ENCODE peak calls at places on chromosomes 6 and 20, in ten cellular contexts. H is uterus; X is CD8-positive, alpha-beta T cell; C is GM20000; B is GM10248; G is AG04450; E is WTC11; P is PC-9; S is sigmoid colon; U is GM06990. R is an unnamed sample.

GRCh38 chr20:5608104-5608447 is 142.1 kb upstream of the SHLD1 start:
- DNase-seq in H (no peak), X (no peak), C (no peak), B (no peak), G (no peak), E (no peak), P (no peak), S (no peak), U (no peak), R (no peak)

GRCh38 chr6:64280569-64280968 is 645.0 kb downstream of the PHF3 start:
- DNase-seq in H (no peak), X (no peak), C (peak), B (no peak), G (peak), E (peak), P (no peak), S (no peak), U (no peak), R (no peak)

GRCh38 chr20:50172347-50173013 is 18.1 kb upstream of the CEBPB start:
- DNase-seq in H (peak), X (no peak), C (no peak), B (peak), G (no peak), E (peak), P (peak), S (peak), U (no peak), R (no peak)

GRCh38 chr6:163083141-163083540 is 331.4 kb upstream of the QKI start:
- DNase-seq in H (no peak), X (no peak), C (no peak), B (no peak), G (no peak), E (no peak), P (no peak), S (no peak), U (no peak), R (no peak)

GRCh38 chr6:155485756-155486155 is 30.1 kb upstream of the NOX3 start:
- DNase-seq in H (no peak), X (no peak), C (no peak), B (no peak), G (no peak), E (no peak), P (no peak), S (no peak), U (no peak), R (no peak)

GRCh38 chr6:40845588-40845987 is 193.4 kb downstream of the UNC5CL start:
- DNase-seq in H (no peak), X (peak), C (peak), B (peak), G (peak), E (peak), P (no peak), S (no peak), U (peak), R (no peak)

GRCh38 chr6:121780325-121781313 is 345.2 kb downstream of the GJA1 start:
- DNase-seq in H (peak), X (no peak), C (no peak), B (no peak), G (peak), E (no peak), P (no peak), S (peak), U (no peak), R (peak)

GRCh38 chr6:148837941-148838340 is 91.1 kb downstream of the UST start:
- DNase-seq in H (no peak), X (no peak), C (no peak), B (no peak), G (no peak), E (no peak), P (peak), S (no peak), U (no peak), R (no peak)

GRCh38 chr20:16821211-16822089 is 73.3 kb downstream of the OTOR start:
- DNase-seq in H (no peak), X (peak), C (peak), B (peak), G (no peak), E (peak), P (peak), S (no peak), U (peak), R (no peak)

GRCh38 chr20:41330343-41330720 is 10.3 kb upstream of the LPIN3 start:
- DNase-seq in H (no peak), X (no peak), C (no peak), B (no peak), G (no peak), E (no peak), P (no peak), S (no peak), U (no peak), R (no peak)

GRCh38 chr20:17612287-17612974 is 42.6 kb downstream of the DSTN start:
- DNase-seq in H (no peak), X (peak), C (no peak), B (peak), G (no peak), E (no peak), P (no peak), S (peak), U (no peak), R (peak)

GRCh38 chr6:32700391-32701040 is 34.1 kb upstream of the HLA-DQB1 start:
- DNase-seq in H (peak), X (peak), C (peak), B (peak), G (peak), E (peak), P (peak), S (no peak), U (no peak), R (no peak)

GRCh38 chr20:37305839-37306238 is 16.4 kb downstream of the MANBAL start:
- DNase-seq in H (no peak), X (no peak), C (no peak), B (no peak), G (no peak), E (no peak), P (no peak), S (peak), U (no peak), R (no peak)

GRCh38 chr6:47455533-47456209 is 21.9 kb upstream of the CD2AP start:
- DNase-seq in H (no peak), X (no peak), C (no peak), B (no peak), G (no peak), E (no peak), P (peak), S (no peak), U (peak), R (no peak)

GRCh38 chr6:32970413-32971244 is 2.2 kb downstream of the BRD2 start:
- DNase-seq in H (peak), X (peak), C (peak), B (peak), G (peak), E (peak), P (peak), S (peak), U (peak), R (peak)

GRCh38 chr6:84892666-84893065 is 128.3 kb upstream of the TBX18 start:
- DNase-seq in H (no peak), X (no peak), C (no peak), B (no peak), G (no peak), E (no peak), P (no peak), S (no peak), U (no peak), R (no peak)

GRCh38 chr6:102126488-102126887 is 733.0 kb downstream of the GRIK2 start:
- DNase-seq in H (no peak), X (no peak), C (no peak), B (no peak), G (no peak), E (no peak), P (no peak), S (no peak), U (no peak), R (no peak)

GRCh38 chr6:134249759-134250602 is 67.9 kb downstream of the SGK1 start:
- DNase-seq in H (no peak), X (no peak), C (no peak), B (no peak), G (no peak), E (no peak), P (no peak), S (no peak), U (no peak), R (no peak)

GRCh38 chr6:156845447-156845846 is 68.3 kb downstream of the ARID1B start:
- DNase-seq in H (no peak), X (no peak), C (no peak), B (no peak), G (no peak), E (no peak), P (no peak), S (no peak), U (no peak), R (no peak)

GRCh38 chr6:25250878-25251277 is 28.3 kb upstream of the CARMIL1 start:
- DNase-seq in H (no peak), X (no peak), C (peak), B (peak), G (no peak), E (no peak), P (peak), S (no peak), U (no peak), R (no peak)

GRCh38 chr20:34948030-34948429 is 7.6 kb downstream of the GSS start:
- DNase-seq in H (no peak), X (no peak), C (no peak), B (no peak), G (peak), E (no peak), P (no peak), S (no peak), U (no peak), R (no peak)
- TF ChIP-seq CTCF in H (no peak), X (no peak), C (no peak), B (no peak), G (no peak), E (no peak), P (no peak), S (no peak), U (no peak), R (no peak)

GRCh38 chr6:143400258-143401059 is 50.0 kb downstream of the ADAT2 start:
- DNase-seq in H (no peak), X (no peak), C (no peak), B (no peak), G (no peak), E (no peak), P (peak), S (no peak), U (no peak), R (no peak)

GRCh38 chr6:143396497-143397228 is 53.8 kb downstream of the ADAT2 start:
- DNase-seq in H (no peak), X (no peak), C (no peak), B (no peak), G (no peak), E (no peak), P (no peak), S (no peak), U (no peak), R (no peak)

GRCh38 chr6:143397229-143398222 is 53.0 kb downstream of the ADAT2 start:
- DNase-seq in H (peak), X (peak), C (no peak), B (no peak), G (peak), E (peak), P (peak), S (no peak), U (no peak), R (no peak)

GRCh38 chr6:143401060-143401426 is 49.5 kb downstream of the ADAT2 start:
- DNase-seq in H (no peak), X (no peak), C (no peak), B (no peak), G (no peak), E (no peak), P (no peak), S (no peak), U (no peak), R (no peak)

DNA sequence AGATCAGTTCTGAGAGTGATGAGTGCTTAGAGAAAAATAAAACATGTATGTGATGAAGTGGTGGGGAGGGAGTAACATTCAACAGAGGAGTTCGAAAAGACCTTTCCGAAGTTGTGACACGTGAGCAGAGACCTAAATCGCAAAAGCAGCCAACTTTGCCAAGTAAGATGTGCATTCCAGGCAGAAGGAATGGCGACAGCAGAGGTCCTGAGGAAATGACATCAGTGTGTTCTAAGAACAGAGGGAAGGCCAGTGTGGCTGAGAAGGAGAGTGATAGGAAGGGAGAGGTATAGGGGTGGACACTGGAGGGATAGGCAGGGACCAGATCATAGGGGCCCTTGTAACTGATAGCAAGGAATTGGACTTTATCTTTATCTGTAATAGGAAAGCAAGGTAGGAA is 51.3 kb downstream of the ADAT2 start:
- DNase-seq in H (no peak), X (no peak), C (no peak), B (no peak), G (no peak), E (no peak), P (no peak), S (no peak), U (no peak), R (no peak)
- TF ChIP-seq CTCF in H (no peak), X (no peak), C (no peak), B (no peak), G (no peak), E (no peak), P (no peak), S (no peak), U (no peak), R (no peak)

GRCh38 chr6:3209114-3210023 is 18.1 kb downstream of the TUBB2B start:
- DNase-seq in H (peak), X (peak), C (peak), B (peak), G (peak), E (peak), P (peak), S (no peak), U (peak), R (no peak)
- TF ChIP-seq CTCF in H (no peak), X (no peak), C (no peak), B (peak), G (no peak), E (no peak), P (no peak), S (no peak), U (peak), R (peak)

GRCh38 chr20:52313335-52313963 is 121.9 kb upstream of the ZFP64 start:
- DNase-seq in H (no peak), X (no peak), C (no peak), B (no peak), G (no peak), E (peak), P (no peak), S (no peak), U (no peak), R (no peak)

GRCh38 chr20:52306477-52306876 is 114.9 kb upstream of the ZFP64 start:
- DNase-seq in H (no peak), X (no peak), C (no peak), B (no peak), G (no peak), E (no peak), P (no peak), S (no peak), U (no peak), R (no peak)

GRCh38 chr20:52311209-52311794 is 119.7 kb upstream of the ZFP64 start:
- DNase-seq in H (no peak), X (no peak), C (no peak), B (no peak), G (no peak), E (peak), P (no peak), S (no peak), U (no peak), R (no peak)

DNA sequence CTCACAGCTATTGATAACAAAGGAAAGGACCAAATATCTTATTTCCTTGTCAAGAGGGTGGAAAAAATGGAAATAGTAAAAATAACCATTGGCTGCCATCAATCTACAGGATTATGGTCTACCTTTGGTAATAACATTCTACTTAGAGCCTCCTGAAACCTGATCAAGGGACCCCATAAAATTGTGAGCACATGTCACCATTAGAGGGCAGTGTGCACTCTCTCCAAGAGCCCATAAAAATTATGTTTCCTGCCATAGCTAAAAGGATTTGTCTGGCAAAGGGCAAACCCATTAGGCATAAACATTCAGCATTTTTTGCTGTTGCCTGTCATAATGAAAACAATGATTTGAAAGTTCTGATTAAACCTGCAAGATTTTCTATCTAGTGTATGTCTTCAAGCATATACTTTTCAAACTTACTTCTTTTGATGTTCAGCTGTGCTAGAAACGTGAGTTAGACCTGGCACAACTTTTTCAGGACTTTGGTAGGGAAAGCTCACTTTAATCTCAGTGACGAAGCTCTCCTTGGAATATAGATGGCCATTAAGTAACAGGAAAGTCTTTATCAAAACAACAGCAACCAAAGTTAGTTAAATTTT is 120.7 kb upstream of the ZFP64 start:
- DNase-seq in H (peak), X (peak), C (peak), B (peak), G (peak), E (peak), P (peak), S (no peak), U (no peak), R (no peak)
- TF ChIP-seq CTCF in H (peak), X (peak), C (peak), B (peak), G (peak), E (peak), P (peak), S (no peak), U (peak), R (peak)

DNA sequence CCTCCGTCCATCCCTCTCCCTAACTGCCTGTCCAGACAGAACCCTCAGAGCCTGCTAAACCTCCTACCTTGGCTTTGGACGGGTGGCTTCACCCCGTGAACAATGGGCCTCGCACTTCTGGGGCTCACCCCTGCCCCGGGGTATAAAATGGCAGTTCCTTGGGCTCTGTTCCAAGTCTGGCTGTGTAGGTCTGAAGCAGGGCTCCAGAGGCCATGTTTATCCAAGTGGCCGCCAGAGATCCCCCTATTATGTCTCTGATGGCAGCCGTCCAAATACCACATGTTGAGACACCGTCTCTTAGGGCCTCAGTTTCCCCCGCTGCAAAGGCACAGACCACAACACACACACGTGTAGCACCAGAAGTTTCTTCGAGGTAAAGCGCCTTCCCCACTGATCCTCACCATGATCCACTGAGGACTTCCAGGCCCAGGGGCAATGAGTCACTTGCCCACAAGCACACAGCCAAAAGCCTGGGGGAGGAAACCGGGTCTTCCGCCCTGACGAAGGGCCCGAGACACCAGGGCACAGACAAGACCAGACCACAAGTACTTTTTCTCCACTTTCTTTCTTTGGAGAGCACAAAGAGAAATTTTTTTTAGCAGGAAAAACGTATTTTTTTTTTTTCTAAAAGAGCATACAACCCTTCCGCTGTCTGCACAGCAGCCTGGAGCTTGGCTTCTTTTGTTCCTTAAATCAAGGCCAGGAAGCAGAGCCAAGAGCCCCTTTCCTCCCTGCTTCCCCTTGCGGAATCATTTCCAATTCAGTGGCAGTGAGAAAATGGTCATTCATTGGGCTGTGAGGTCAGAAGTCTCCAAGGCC is 11.8 kb downstream of the CPNE5 start:
- DNase-seq in H (peak), X (no peak), C (no peak), B (no peak), G (peak), E (no peak), P (peak), S (peak), U (no peak), R (no peak)
- TF ChIP-seq CTCF in H (no peak), X (no peak), C (no peak), B (no peak), G (no peak), E (no peak), P (no peak), S (no peak), U (no peak), R (no peak)

GRCh38 chr20:34473262-34473883 is 42.8 kb upstream of the DYNLRB1 start:
- DNase-seq in H (peak), X (peak), C (peak), B (peak), G (no peak), E (peak), P (no peak), S (no peak), U (peak), R (no peak)

GRCh38 chr20:34472246-34472925 is 43.8 kb upstream of the DYNLRB1 start:
- DNase-seq in H (no peak), X (no peak), C (no peak), B (no peak), G (no peak), E (no peak), P (no peak), S (no peak), U (no peak), R (no peak)

GRCh38 chr20:34479627-34480026 is 36.6 kb upstream of the DYNLRB1 start:
- DNase-seq in H (no peak), X (no peak), C (no peak), B (no peak), G (no peak), E (no peak), P (no peak), S (no peak), U (no peak), R (no peak)

GRCh38 chr20:34475979-34476736 is 40.1 kb upstream of the DYNLRB1 start:
- DNase-seq in H (peak), X (peak), C (peak), B (peak), G (no peak), E (peak), P (no peak), S (no peak), U (peak), R (no peak)
- TF ChIP-seq CTCF in H (peak), X (peak), C (peak), B (peak), G (peak), E (no peak), P (no peak), S (no peak), U (peak), R (peak)

DNA sequence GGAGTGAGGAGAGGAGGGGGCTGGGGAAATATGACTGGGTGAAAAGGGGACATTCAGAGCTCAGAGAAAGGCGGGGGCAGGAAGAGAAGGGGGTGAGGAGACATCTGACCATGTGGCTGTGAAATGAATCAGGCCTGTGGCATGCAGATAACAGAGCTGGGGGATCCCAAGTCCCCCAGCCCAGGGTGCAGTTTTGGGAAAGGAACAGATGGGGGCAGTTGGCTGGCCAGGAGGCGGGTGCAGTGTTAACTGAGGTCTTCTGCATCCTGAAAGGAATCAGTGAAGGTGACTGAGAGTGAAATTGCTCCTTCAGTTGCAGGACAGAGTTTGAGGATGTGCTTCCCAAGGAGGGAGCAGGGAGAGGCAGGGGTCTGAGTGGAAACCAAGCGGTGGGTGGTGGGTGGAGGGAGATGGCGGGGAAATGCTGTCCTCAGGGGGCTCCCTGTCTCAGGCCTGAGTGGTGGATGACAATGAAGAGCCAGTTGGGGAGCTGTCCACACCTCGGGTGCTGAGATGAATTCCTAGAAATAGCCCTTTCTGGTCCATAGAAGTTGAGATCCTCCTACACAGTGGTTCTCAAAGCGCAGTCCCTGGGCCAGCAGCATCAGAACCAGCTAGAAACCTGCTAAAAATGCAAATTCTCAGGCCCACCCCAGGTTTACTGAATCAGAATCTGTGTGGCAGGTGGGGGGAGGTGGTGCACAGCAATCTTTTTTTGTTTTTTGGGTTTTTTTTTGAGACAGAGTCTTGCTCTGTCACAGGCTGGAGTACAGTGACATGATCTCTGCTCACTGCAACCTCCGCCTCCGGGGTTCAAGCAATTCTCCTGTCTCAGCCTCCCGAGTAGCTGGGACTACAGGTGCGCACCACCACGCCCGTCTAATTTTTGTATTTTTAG is 26.0 kb upstream of the CCDC167 start:
- DNase-seq in H (no peak), X (no peak), C (no peak), B (peak), G (no peak), E (peak), P (no peak), S (no peak), U (no peak), R (no peak)
- TF ChIP-seq CTCF in H (no peak), X (no peak), C (no peak), B (no peak), G (no peak), E (no peak), P (no peak), S (no peak), U (no peak), R (no peak)